ENCODE peak calls at places on chromosomes 2 and 18, in seven cellular contexts. D is osteoblast; S is CD8-positive, alpha-beta memory T cell; T is kidney; Y is pancreas; B is mesenchymal stem cell; H is tibial nerve. E is an unnamed sample.

GRCh38 chr18:12038082-12038660 is 55.5 kb upstream of the ANKRD62 start:
- DNase-seq in D (no peak), Y (peak), T (peak), B (no peak), S (no peak), H (no peak), E (no peak)

GRCh38 chr18:31576670-31577069 is 15.0 kb upstream of the TTR start:
- DNase-seq in Y (no peak), H (no peak), D (no peak), S (no peak), B (no peak), T (no peak), E (no peak)

GRCh38 chr2:36507408-36507812 is 90.6 kb downstream of the FEZ2 start:
- DNase-seq in Y (no peak), B (peak), D (no peak), T (no peak), H (no peak), S (no peak), E (peak)

GRCh38 chr2:70928366-70928765 is 7.3 kb upstream of the ATP6V1B1 start:
- DNase-seq in T (no peak), H (no peak), Y (no peak), D (no peak), B (no peak), S (no peak), E (peak)

GRCh38 chr18:31244737-31245432 is 73.1 kb upstream of the DSG1 start:
- DNase-seq in Y (no peak), H (no peak), T (no peak), B (peak), D (no peak), S (no peak), E (no peak)

GRCh38 chr2:239498981-239499633 is 98.3 kb upstream of the HDAC4 start:
- DNase-seq in B (no peak), S (no peak), H (peak), D (peak), T (peak), Y (no peak), E (peak)

GRCh38 chr2:43648979-43649701 is 12.1 kb downstream of the PLEKHH2 start:
- DNase-seq in T (no peak), S (no peak), H (no peak), B (peak), Y (no peak), D (no peak), E (no peak)

GRCh38 chr18:26867471-26867870 is 2.0 kb upstream of the AQP4 start:
- DNase-seq in S (no peak), Y (no peak), B (no peak), D (no peak), T (no peak), H (no peak), E (no peak)

GRCh38 chr18:48680871-48681270 is 142.0 kb downstream of the CTIF start:
- DNase-seq in S (no peak), T (peak), H (peak), Y (no peak), B (no peak), D (no peak), E (peak)

GRCh38 chr2:46509804-46510203 is 30.4 kb downstream of the TMEM247 start:
- DNase-seq in Y (no peak), D (no peak), H (no peak), T (no peak), B (no peak), S (no peak), E (no peak)

GRCh38 chr2:12903272-12903671 is 186.5 kb downstream of the TRIB2 start:
- DNase-seq in D (no peak), B (no peak), S (no peak), H (no peak), Y (no peak), T (no peak), E (no peak)

GRCh38 chr2:197705912-197706838 is 1.0 kb downstream of the MARS2 start:
- DNase-seq in B (peak), D (peak), Y (no peak), H (no peak), T (peak), S (no peak), E (no peak)

GRCh38 chr2:144596074-144596871 is 76.4 kb upstream of the ZEB2 start:
- DNase-seq in H (no peak), Y (no peak), B (peak), D (peak), T (no peak), S (no peak), E (no peak)

GRCh38 chr18:9337875-9338274 is 3.3 kb downstream of the TWSG1 start:
- DNase-seq in S (no peak), Y (no peak), H (no peak), T (no peak), D (peak), B (peak), E (no peak)

GRCh38 chr2:239934571-239935171 is 90.5 kb downstream of the NDUFA10 start:
- DNase-seq in D (peak), B (peak), T (peak), H (peak), S (peak), Y (no peak), E (peak)

GRCh38 chr2:23637011-23637778 is 252.2 kb downstream of the KLHL29 start:
- DNase-seq in H (no peak), D (peak), T (no peak), S (no peak), Y (no peak), B (peak), E (no peak)

GRCh38 chr18:71027531-71027930 is 738.7 kb downstream of the SOCS6 start:
- DNase-seq in B (no peak), H (no peak), Y (no peak), T (no peak), D (no peak), S (no peak), E (no peak)

GRCh38 chr2:10048501-10049171 is 5.3 kb downstream of the KLF11 start:
- DNase-seq in B (peak), H (no peak), D (peak), T (peak), Y (no peak), S (no peak), E (no peak)

GRCh38 chr18:73948497-73948896 is 199.1 kb downstream of the FBXO15 start:
- DNase-seq in B (peak), S (no peak), Y (no peak), D (no peak), H (no peak), T (no peak), E (no peak)

GRCh38 chr2:219628986-219629901 is 1.8 kb downstream of the SLC4A3 start:
- DNase-seq in S (no peak), Y (no peak), T (no peak), H (no peak), B (no peak), D (peak), E (peak)

GRCh38 chr2:176164184-176164802 is 7.2 kb downstream of the HOXD3 start:
- DNase-seq in S (no peak), Y (no peak), D (no peak), B (no peak), T (no peak), H (no peak), E (no peak)

GRCh38 chr2:241974851-241975592 is 105.5 kb downstream of the RTP5 start:
- DNase-seq in S (no peak), B (no peak), H (no peak), T (no peak), D (no peak), Y (no peak), E (no peak)
- H3K4me3 ChIP-seq in S (no peak), B (no peak), H (no peak), T (no peak), D (no peak), Y (no peak), E (no peak)

GRCh38 chr2:121501070-121501469 is 29.6 kb upstream of the RNU4ATAC start:
- DNase-seq in S (no peak), H (no peak), D (no peak), Y (no peak), B (peak), T (no peak), E (no peak)
- H3K27ac ChIP-seq in S (no peak), H (no peak), D (peak), Y (no peak), B (peak), T (no peak), E (no peak)

GRCh38 chr2:234672498-234673150 is 175.7 kb upstream of the ARL4C start:
- DNase-seq in B (no peak), H (no peak), S (no peak), T (no peak), Y (no peak), D (no peak), E (no peak)

GRCh38 chr2:234676109-234676858 is 179.4 kb upstream of the ARL4C start:
- DNase-seq in S (no peak), H (no peak), B (no peak), Y (no peak), D (no peak), T (no peak), E (no peak)

GRCh38 chr2:234673501-234673900 is 176.6 kb upstream of the ARL4C start:
- DNase-seq in Y (no peak), H (no peak), B (no peak), T (no peak), D (no peak), S (no peak), E (no peak)

GRCh38 chr2:234674781-234675201 is 177.9 kb upstream of the ARL4C start:
- DNase-seq in B (peak), T (no peak), Y (no peak), D (no peak), S (no peak), H (no peak), E (peak)

DNA sequence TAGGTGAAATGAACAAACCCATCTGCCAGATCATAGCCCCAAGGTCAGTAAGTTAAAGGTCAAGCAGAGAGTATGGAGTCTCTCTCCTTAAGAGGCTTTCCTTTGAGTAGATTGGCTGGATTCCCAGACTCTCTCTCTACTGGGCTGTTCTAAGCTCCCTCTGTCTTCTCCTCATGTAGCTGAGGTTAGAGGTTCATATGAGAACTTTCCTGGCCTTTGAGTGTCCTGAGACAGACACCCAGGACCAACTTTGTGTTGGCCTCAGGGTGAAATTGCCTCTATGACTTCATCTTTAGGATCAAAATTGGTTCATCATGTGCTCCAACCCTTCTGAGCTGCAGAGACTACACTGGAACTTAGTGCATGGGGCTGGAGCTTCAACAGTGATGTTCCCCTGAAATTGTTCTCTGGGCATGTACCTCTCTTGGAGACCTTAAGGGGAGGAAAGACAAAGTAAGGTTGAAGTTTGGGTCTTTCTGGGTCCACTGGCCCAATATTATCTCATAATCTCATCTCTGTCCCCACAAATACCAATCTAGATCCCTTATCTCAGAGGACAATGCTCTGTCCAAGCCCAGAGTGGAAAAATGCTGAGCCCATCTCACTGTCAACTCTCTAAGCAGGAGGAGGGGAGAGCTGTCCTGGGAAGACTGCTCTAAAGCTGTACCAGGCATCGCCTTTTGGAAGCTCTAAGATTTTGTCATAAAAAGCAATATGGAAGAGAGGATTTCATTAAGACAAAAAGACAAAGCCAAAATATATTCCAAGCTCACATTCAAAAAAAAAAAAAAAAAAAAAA is 177.3 kb upstream of the ARL4C start:
- DNase-seq in D (no peak), B (peak), T (no peak), S (no peak), Y (no peak), H (no peak), E (no peak)
- H3K4me3 ChIP-seq in D (no peak), B (no peak), T (no peak), S (no peak), Y (no peak), H (no peak), E (no peak)

GRCh38 chr2:28647682-28648081 is 103.9 kb upstream of the PPP1CB start:
- DNase-seq in Y (no peak), D (no peak), S (no peak), H (no peak), B (no peak), T (no peak), E (no peak)
- H3K27ac ChIP-seq in Y (no peak), D (no peak), S (no peak), H (no peak), B (no peak), T (no peak), E (peak)

DNA sequence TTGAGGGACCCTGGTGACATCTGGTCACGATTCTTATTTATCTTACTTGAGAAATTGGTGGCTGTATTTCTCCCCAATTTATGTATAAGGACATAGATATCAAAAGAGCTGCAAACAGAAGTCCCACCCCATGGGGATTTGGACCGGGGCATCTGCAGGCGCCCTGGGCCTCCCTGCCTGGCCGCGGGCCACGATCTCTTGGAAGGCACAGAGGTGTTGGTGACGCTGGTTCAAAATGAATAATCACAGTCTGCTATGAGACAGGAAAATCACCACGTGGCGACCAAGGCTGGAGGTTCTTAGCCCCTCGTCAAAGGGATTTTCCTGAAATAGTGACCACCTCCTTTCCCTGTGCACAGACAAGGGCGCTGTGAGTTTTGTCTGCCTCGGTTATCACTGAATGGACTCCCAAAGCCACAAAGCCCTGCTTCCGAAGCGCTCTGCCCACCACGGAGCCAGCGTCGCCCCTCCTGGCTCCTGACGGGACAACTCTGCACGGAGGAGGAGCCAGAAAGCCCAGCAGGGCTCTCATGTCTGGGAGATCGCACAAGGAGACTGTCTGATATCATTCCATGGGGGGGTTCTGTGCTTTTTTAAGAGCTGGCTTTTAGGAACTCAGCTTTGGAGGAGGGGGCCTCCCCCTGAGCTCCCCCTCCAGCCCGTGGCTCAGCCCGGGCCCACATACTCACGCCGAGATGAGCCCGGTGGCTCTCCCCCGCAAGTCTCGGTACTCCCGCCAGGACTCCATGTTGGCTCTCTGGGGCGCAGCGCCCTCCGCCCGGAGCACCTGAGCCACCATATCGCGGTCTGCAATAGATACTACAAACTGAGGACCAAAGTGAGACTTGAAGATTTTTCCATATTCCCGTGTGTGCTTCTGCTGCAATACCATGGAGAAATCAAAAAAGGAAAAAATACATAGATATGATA is 14.6 kb downstream of the CYP27C1 start:
- DNase-seq in T (no peak), H (no peak), B (no peak), Y (no peak), D (no peak), S (no peak), E (no peak)
- H3K4me3 ChIP-seq in T (no peak), H (no peak), B (no peak), Y (no peak), D (no peak), S (no peak), E (no peak)

E was measured in testis.